ENCODE peak calls at places on chromosomes 4 and X, in eight cellular contexts. O is lower lobe of right lung; G is occipital lobe; A is spleen; K is mesothelial cell of epicardium; C is NAMALWA; B is NCI-H2029 treated with DMSO at 0.1 percent for 48 hours; N is activated CD8-positive, alpha-beta memory T cell treated with anti-CD3 and anti-CD28 coated beads for 48 hours. F is an unnamed sample.
A peak's percentile ranks its signal among the peaks of the same experiment; 100 is the strongest.

GRCh38 chr4:128653514-128654420 is 155.7 kb upstream of the JADE1 start:
- DNase-seq in O (no peak), C (no peak), N (no peak), A (no peak), B (peak; percentile 52), G (no peak), K (peak; percentile 27), F (no peak)

GRCh38 chr4:132530846-132531245 is 618.2 kb upstream of the PCDH10 start:
- DNase-seq in B (peak; percentile 50), G (no peak), K (no peak), A (no peak), N (no peak), C (peak; percentile 22), O (no peak), F (no peak)

GRCh38 chrX:40097492-40098263 is at the start of gene BCOR:
- DNase-seq in K (no peak), O (peak; percentile 77), G (peak; percentile 70), C (peak; percentile 67), A (peak; percentile 93), N (peak; percentile 42), B (no peak), F (no peak)

GRCh38 chr4:74503580-74503979 is 58.6 kb downstream of the AREG start:
- DNase-seq in G (no peak), O (no peak), N (no peak), A (no peak), K (no peak), B (no peak), C (no peak), F (no peak)

GRCh38 chr4:104491826-104492771 is 2.6 kb downstream of the CXXC4 start:
- DNase-seq in G (no peak), N (no peak), K (no peak), B (peak; percentile 44), O (no peak), A (no peak), C (no peak), F (no peak)

GRCh38 chr4:168472920-168473319 is 7.4 kb downstream of the DDX60L start:
- DNase-seq in K (no peak), A (no peak), O (no peak), C (no peak), G (no peak), B (no peak), N (no peak), F (no peak)

GRCh38 chr4:78155616-78156105 is 98.5 kb downstream of the FRAS1 start:
- DNase-seq in K (no peak), A (no peak), N (no peak), O (no peak), C (no peak), G (no peak), B (no peak), F (no peak)

GRCh38 chr4:14596904-14597303 is 405.4 kb upstream of the CPEB2 start:
- DNase-seq in O (no peak), A (no peak), N (no peak), G (no peak), B (no peak), C (peak; percentile 9), K (no peak), F (no peak)

GRCh38 chr4:2438822-2439718 is 20.3 kb downstream of the CFAP99 start:
- DNase-seq in B (no peak), G (no peak), K (no peak), C (no peak), A (no peak), O (no peak), N (no peak), F (no peak)

GRCh38 chrX:153909024-153909979 is 4.8 kb downstream of the AVPR2 start:
- DNase-seq in B (no peak), G (no peak), O (no peak), C (peak; percentile 46), K (peak; percentile 20), N (no peak), A (peak; percentile 76), F (no peak)

GRCh38 chr4:102623622-102624021 is 122.5 kb downstream of the NFKB1 start:
- DNase-seq in O (no peak), C (peak; percentile 10), N (no peak), G (no peak), B (no peak), K (no peak), A (no peak), F (no peak)

GRCh38 chr4:89110541-89110985 is 770 bp upstream of the TIGD2 start:
- DNase-seq in O (no peak), N (no peak), A (no peak), K (no peak), G (no peak), C (no peak), B (no peak), F (no peak)

GRCh38 chr4:19971829-19972228 is 279.9 kb upstream of the SLIT2 start:
- DNase-seq in K (no peak), O (no peak), A (no peak), N (no peak), G (no peak), C (no peak), B (no peak), F (no peak)

F was measured in D721Med.